ENCODE peak calls at places on chromosomes 1 and 21, in seven cellular contexts. H, L, Q, P, E, M and D are unnamed samples. For H3K4me1 and H3K36me3, the result is how much of the 10 kb centered on the place peaks cover.

GRCh38 chr1:109625601-109626560 is 6.2 kb downstream of the AMPD2 start:
- DNase-seq in L (no peak), E (no peak), M (peak), Q (no peak), P (no peak), H (no peak), D (no peak)

GRCh38 chr1:158686430-158687009 is at the start of gene SPTA1:
- DNase-seq in E (no peak), H (no peak), P (no peak), Q (no peak), M (no peak), L (no peak), D (no peak)

GRCh38 chr1:16266411-16267118 is 29.6 kb upstream of the CPLANE2 start:
- DNase-seq in E (no peak), M (no peak), L (no peak), Q (no peak), P (peak), H (no peak), D (no peak)

GRCh38 chr21:35850542-35851103 is 209.7 kb downstream of the SETD4 start:
- DNase-seq in M (no peak), H (no peak), Q (no peak), E (no peak), P (no peak), L (no peak), D (no peak)

GRCh38 chr1:41328780-41329640 is 32.2 kb upstream of the FOXO6 start:
- DNase-seq in L (no peak), P (no peak), E (no peak), M (no peak), Q (no peak), H (no peak), D (no peak)

GRCh38 chr1:232982238-232982944 is 32.0 kb downstream of the NTPCR start:
- DNase-seq in Q (no peak), E (no peak), P (peak), H (no peak), L (no peak), M (no peak), D (no peak)

GRCh38 chr1:210394281-210394798 is 65.6 kb downstream of the HHAT start:
- DNase-seq in H (no peak), M (peak), E (peak), L (no peak), Q (no peak), P (peak), D (no peak)

GRCh38 chr1:94335950-94336349 is 82.2 kb upstream of the ABCD3 start:
- DNase-seq in H (no peak), Q (peak), M (peak), L (peak), E (no peak), P (peak), D (peak)

GRCh38 chr1:150876111-150876434 is 326 bp downstream of the ARNT start:
- DNase-seq in M (peak), L (no peak), Q (no peak), P (peak), H (no peak), E (no peak), D (peak)

GRCh38 chr1:161420763-161421455 is 53.2 kb upstream of the CFAP126 start:
- DNase-seq in P (peak), L (no peak), H (no peak), Q (no peak), M (no peak), E (no peak), D (no peak)

GRCh38 chr1:198150369-198150768 is 6.4 kb upstream of the NEK7 start:
- DNase-seq in L (no peak), E (no peak), H (no peak), M (no peak), P (no peak), Q (no peak), D (no peak)

GRCh38 chr21:30083120-30083945 is 83.3 kb downstream of the CLDN17 start:
- DNase-seq in H (no peak), Q (no peak), E (no peak), L (no peak), M (no peak), P (no peak), D (no peak)

GRCh38 chr1:22076346-22076745 is 23.8 kb downstream of the CDC42 start:
- DNase-seq in M (no peak), P (no peak), H (no peak), E (no peak), L (no peak), Q (no peak), D (no peak)

GRCh38 chr1:6956488-6957159 is 171.4 kb downstream of the CAMTA1 start:
- DNase-seq in P (no peak), H (no peak), L (no peak), E (no peak), Q (no peak), M (no peak), D (peak)

GRCh38 chr1:233087001-233087881 is 136.8 kb downstream of the NTPCR start:
- DNase-seq in Q (no peak), H (no peak), E (no peak), L (no peak), M (no peak), P (no peak), D (no peak)

GRCh38 chr1:180973360-180973759 is 49.3 kb downstream of the STX6 start:
- DNase-seq in L (no peak), H (no peak), M (no peak), Q (no peak), P (no peak), E (no peak), D (no peak)

GRCh38 chr1:186974774-186975181 is 146.0 kb downstream of the PLA2G4A start:
- DNase-seq in P (peak), Q (no peak), E (no peak), L (no peak), M (no peak), H (no peak), D (no peak)

GRCh38 chr1:227899820-227900449 is 47.8 kb downstream of the WNT9A start:
- DNase-seq in Q (no peak), E (no peak), H (peak), L (peak), P (no peak), M (no peak), D (no peak)

GRCh38 chr1:85047472-85048295 is 616 bp downstream of the MCOLN3 start:
- DNase-seq in L (no peak), H (peak), E (no peak), Q (peak), P (no peak), M (no peak), D (no peak)

GRCh38 chr1:214044438-214045214 is 56.9 kb downstream of the PROX1 start:
- DNase-seq in H (no peak), E (no peak), M (no peak), P (no peak), L (no peak), Q (no peak), D (no peak)

GRCh38 chr21:38802050-38803026 is 3.4 kb upstream of the ETS2 start:
- DNase-seq in E (no peak), P (peak), H (no peak), M (no peak), Q (no peak), L (no peak), D (no peak)

GRCh38 chr1:50735443-50735842 is 224.6 kb downstream of the FAF1 start:
- DNase-seq in M (no peak), P (peak), L (no peak), Q (no peak), E (no peak), H (no peak), D (no peak)

GRCh38 chr1:11568687-11569086 is 85.5 kb downstream of the FBXO2 start:
- DNase-seq in H (no peak), L (no peak), M (no peak), Q (no peak), P (no peak), E (no peak), D (no peak)

DNA sequence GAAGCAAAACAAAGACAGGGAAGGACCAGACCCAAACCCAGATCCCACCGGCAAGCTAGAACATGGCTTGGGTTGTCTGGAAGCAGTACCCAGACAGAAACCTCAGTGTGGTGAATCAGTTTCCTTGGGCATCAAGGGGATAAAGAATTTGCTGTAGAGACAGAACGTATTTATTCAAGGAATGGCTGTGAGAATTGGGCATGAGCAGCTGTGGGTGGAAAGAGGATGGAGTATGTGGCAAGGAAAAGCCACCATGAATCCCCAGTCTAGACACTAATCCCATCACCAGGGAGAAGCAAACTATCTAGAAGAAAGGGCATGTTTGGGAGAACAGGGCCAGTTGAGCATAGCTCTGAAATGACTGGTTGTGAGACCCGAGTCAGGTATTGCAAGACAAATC is 109.2 kb downstream of the TOMM20 start:
- DNase-seq in H (no peak), P (peak), E (no peak), M (no peak), L (no peak), Q (no peak), D (no peak)
- H3K4me1 ChIP-seq in H (under half), P (under half), E (under half), M (under half), L (under half), Q (under half), D (under half)

GRCh38 chr1:23646571-23646970 is 45.0 kb upstream of the RPL11 start:
- DNase-seq in P (no peak), L (no peak), M (no peak), H (no peak), E (no peak), Q (no peak), D (no peak)

GRCh38 chr1:23646086-23646485 is 45.5 kb upstream of the RPL11 start:
- DNase-seq in M (no peak), Q (no peak), E (no peak), P (no peak), L (no peak), H (no peak), D (no peak)

GRCh38 chr1:23651069-23651808 is 40.4 kb upstream of the RPL11 start:
- DNase-seq in L (no peak), M (peak), E (no peak), P (peak), Q (no peak), H (no peak), D (no peak)

GRCh38 chr1:23650344-23650990 is 41.1 kb upstream of the RPL11 start:
- DNase-seq in M (no peak), L (no peak), E (no peak), H (no peak), P (no peak), Q (no peak), D (no peak)

GRCh38 chr1:23648576-23648975 is 43.0 kb upstream of the RPL11 start:
- DNase-seq in L (no peak), Q (no peak), E (no peak), M (no peak), H (no peak), P (no peak), D (no peak)
- H3K36me3 ChIP-seq in L (under half), Q (under half), E (under half), M (under half), H (under half), P (under half), D (under half)

GRCh38 chr1:236363237-236363636 is 30.8 kb upstream of the EDARADD start:
- DNase-seq in H (no peak), E (no peak), M (no peak), Q (no peak), P (no peak), L (no peak), D (no peak)
- H3K4me1 ChIP-seq in H (under half), E (under half), M (under half), Q (under half), P (under half), L (under half), D (under half)

DNA sequence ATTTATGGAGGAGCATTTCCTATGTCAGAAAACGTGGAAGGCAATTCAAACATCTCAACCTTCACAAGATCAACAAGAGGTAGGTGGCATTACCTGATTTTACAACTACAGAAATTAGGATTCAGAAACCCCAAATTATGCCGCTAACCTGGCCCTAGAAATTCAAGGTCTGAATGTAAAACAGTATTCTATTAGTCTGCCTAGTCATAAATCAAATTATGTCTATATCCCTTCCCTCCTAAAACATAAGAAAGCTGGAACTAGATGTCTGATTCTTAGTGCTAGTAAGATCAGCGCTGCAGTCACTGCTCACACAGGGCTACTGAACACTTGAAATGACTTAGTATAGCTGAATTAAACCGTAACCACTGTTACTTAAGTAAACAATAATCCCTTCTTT is 1.4 kb downstream of the TOMM20 start:
- DNase-seq in E (no peak), P (no peak), Q (no peak), H (no peak), M (no peak), L (no peak), D (no peak)
- H3K36me3 ChIP-seq in E (under half), P (under half), Q (under half), H (under half), M (under half), L (under half), D (under half)

DNA sequence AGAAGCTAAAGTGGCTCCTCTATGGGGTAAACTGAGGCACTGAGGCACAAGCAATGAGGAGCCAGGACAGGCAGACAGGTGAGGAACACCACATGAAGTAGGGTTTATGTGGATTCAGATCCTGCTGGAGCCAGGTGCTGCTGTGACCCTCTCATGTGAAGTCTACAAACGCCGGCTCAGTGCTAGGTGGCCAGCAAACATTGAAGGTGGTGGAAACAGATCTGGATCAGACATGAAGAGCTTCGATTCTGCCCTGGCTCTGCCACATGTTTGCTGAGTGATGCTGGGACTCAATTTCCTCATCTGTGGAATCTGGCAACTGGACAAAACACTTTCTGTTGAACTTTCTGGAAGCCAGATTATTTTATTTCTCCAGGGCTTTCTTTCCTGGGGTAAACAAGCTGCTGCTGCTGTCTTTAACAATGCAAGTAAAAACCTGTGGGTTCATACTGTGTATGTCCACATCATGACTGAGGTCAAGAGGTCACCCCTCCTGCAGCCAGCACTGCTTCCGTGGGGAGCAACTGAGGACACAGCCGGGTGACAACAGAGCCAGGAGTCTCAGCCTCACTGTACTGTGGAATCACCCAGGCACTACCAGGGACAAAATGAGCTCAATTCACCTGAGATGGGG is 33.3 kb downstream of the HMGB4 start:
- DNase-seq in P (no peak), E (no peak), Q (no peak), H (no peak), L (no peak), M (peak), D (no peak)
- H3K4me1 ChIP-seq in P (under half), E (under half), Q (under half), H (under half), L (under half), M (under half), D (under half)

GRCh38 chr1:51755437-51755836 is 123.1 kb downstream of the NRDC start:
- DNase-seq in E (no peak), P (no peak), H (no peak), M (no peak), Q (no peak), L (no peak), D (no peak)
- H3K36me3 ChIP-seq in E (under half), P (under half), H (under half), M (under half), Q (under half), L (under half), D (under half)

GRCh38 chr1:35925741-35926140 is 5.2 kb upstream of the AGO3 start:
- DNase-seq in P (peak), M (no peak), E (no peak), L (no peak), Q (no peak), H (no peak), D (no peak)
- H3K4me1 ChIP-seq in P (under half), M (under half), E (under half), L (under half), Q (under half), H (under half), D (under half)

DNA sequence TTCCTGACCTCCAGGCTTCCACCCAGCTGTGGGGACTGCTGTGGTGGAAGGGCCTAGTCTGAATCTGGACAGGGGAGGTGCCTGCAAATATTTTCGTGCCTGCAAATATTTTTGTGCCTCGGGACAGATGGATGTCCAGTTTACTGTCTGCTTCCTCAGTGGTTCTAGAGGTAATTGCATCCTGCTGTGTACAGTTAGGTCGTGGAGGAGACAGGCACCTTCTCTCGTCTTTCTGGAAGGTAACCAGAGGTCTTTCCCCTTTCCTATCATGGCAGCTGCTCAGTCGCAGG is 53.8 kb upstream of the TINAGL1 start:
- DNase-seq in H (peak), M (no peak), E (no peak), Q (no peak), L (no peak), P (no peak), D (no peak)
- H3K36me3 ChIP-seq in H (under half), M (under half), E (under half), Q (under half), L (under half), P (under half), D (under half)

GRCh38 chr1:5504364-5504740 is 487.9 kb downstream of the NPHP4 start:
- DNase-seq in M (no peak), P (no peak), E (no peak), Q (no peak), H (no peak), L (peak), D (no peak)
- H3K4me1 ChIP-seq in M (under half), P (under half), E (under half), Q (under half), H (under half), L (under half), D (under half)

GRCh38 chr1:27992271-27992670 is 32.5 kb downstream of the XKR8 start:
- DNase-seq in H (no peak), M (no peak), L (peak), Q (peak), E (peak), P (no peak), D (no peak)

GRCh38 chr1:27990920-27991537 is 31.3 kb downstream of the XKR8 start:
- DNase-seq in H (no peak), P (peak), M (no peak), L (no peak), Q (no peak), E (no peak), D (no peak)

GRCh38 chr1:27993241-27993640 is 33.5 kb downstream of the XKR8 start:
- DNase-seq in L (no peak), M (no peak), Q (peak), H (no peak), P (no peak), E (no peak), D (no peak)

GRCh38 chr1:27999055-27999454 is 39.3 kb downstream of the XKR8 start:
- DNase-seq in H (no peak), E (no peak), P (no peak), L (no peak), M (no peak), Q (no peak), D (no peak)

GRCh38 chr1:27994060-27994459 is 34.3 kb downstream of the XKR8 start:
- DNase-seq in M (no peak), Q (no peak), H (no peak), E (no peak), L (no peak), P (no peak), D (no peak)
- H3K36me3 ChIP-seq in M (under half), Q (under half), H (half or more), E (under half), L (half or more), P (under half), D (under half)